ENCODE peak calls at places on chromosomes 2 and 18, in seven cellular contexts. Q, K, I, W, B, Y and P are unnamed samples.
A peak's percentile ranks its signal among the peaks of the same experiment; 100 is the strongest.

GRCh38 chr2:85132834-85133637 is at the start of gene TCF7L1:
- DNase-seq in Q (peak; percentile 55), K (peak; percentile 35), I (peak; percentile 93), W (peak; percentile 68), B (peak; percentile 88), Y (peak; percentile 95), P (peak; percentile 84)

GRCh38 chr2:240192661-240193060 is 52.2 kb upstream of the OTOS start:
- DNase-seq in Q (no peak), K (no peak), I (no peak), W (no peak), B (no peak), Y (no peak), P (no peak)

GRCh38 chr2:107809835-107810234 is 16.9 kb upstream of the RGPD4 start:
- DNase-seq in Q (no peak), K (no peak), I (peak; percentile 25), W (no peak), B (no peak), Y (no peak), P (no peak)

GRCh38 chr2:219219113-219219696 is 447 bp upstream of the ABCB6 start:
- DNase-seq in Q (no peak), K (no peak), I (no peak), W (no peak), B (no peak), Y (no peak), P (peak; percentile 30)

GRCh38 chr2:23925702-23926288 is 1.1 kb downstream of the ATAD2B start:
- DNase-seq in Q (peak; percentile 52), K (peak; percentile 44), I (peak; percentile 71), W (peak; percentile 41), B (peak; percentile 68), Y (peak; percentile 82), P (peak; percentile 70)

GRCh38 chr18:616380-616995 is 19.7 kb downstream of the CLUL1 start:
- DNase-seq in Q (no peak), K (peak; percentile 35), I (no peak), W (no peak), B (peak; percentile 58), Y (no peak), P (no peak)

GRCh38 chr2:186887107-186888090 is 38.4 kb upstream of the ZSWIM2 start:
- DNase-seq in Q (no peak), K (no peak), I (no peak), W (peak; percentile 41), B (no peak), Y (peak; percentile 87), P (peak; percentile 69)

GRCh38 chr2:33000986-33001385 is 54.2 kb downstream of the LTBP1 start:
- DNase-seq in Q (no peak), K (peak; percentile 51), I (no peak), W (no peak), B (peak; percentile 80), Y (no peak), P (no peak)

GRCh38 chr2:20143263-20143662 is 81.7 kb downstream of the SDC1 start:
- DNase-seq in Q (no peak), K (no peak), I (no peak), W (no peak), B (peak; percentile 81), Y (no peak), P (no peak)

GRCh38 chr2:150548527-150548926 is 61.1 kb upstream of the RND3 start:
- DNase-seq in Q (no peak), K (peak; percentile 25), I (no peak), W (no peak), B (peak; percentile 39), Y (no peak), P (peak; percentile 41)

GRCh38 chr2:17311771-17312511 is 206.3 kb downstream of the RAD51AP2 start:
- DNase-seq in Q (no peak), K (no peak), I (no peak), W (no peak), B (no peak), Y (no peak), P (no peak)

GRCh38 chr2:85063981-85064599 is 69.1 kb upstream of the TCF7L1 start:
- DNase-seq in Q (no peak), K (no peak), I (no peak), W (no peak), B (no peak), Y (no peak), P (no peak)

GRCh38 chr2:199410130-199410529 is 47.6 kb downstream of the SATB2 start:
- DNase-seq in Q (no peak), K (no peak), I (no peak), W (no peak), B (peak; percentile 36), Y (no peak), P (no peak)

GRCh38 chr2:199404841-199405240 is 52.9 kb downstream of the SATB2 start:
- DNase-seq in Q (no peak), K (no peak), I (no peak), W (no peak), B (peak; percentile 57), Y (no peak), P (no peak)

GRCh38 chr2:199409705-199410104 is 48.0 kb downstream of the SATB2 start:
- DNase-seq in Q (no peak), K (no peak), I (no peak), W (no peak), B (peak; percentile 11), Y (no peak), P (no peak)

GRCh38 chr2:199407421-199407820 is 50.3 kb downstream of the SATB2 start:
- DNase-seq in Q (no peak), K (no peak), I (no peak), W (no peak), B (no peak), Y (no peak), P (no peak)

DNA sequence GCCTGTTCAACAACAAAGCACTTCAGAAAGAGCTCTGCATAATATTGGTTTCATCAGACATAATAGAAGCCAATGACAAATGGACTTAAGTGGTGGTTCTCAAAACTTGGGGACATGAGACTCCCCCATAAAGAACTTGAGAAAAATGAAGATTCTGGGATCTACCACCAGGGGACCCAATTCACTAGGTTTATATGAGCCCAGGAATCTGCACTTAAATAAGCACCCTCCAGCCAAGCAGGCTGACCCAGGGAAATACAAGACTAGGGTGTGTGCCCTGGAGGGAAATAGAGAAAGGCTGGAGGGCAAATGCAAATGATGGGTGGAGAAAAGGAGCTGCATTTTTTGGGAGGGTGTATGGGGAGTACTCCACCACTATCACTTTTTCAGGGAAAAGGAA is 52.5 kb downstream of the SATB2 start:
- DNase-seq in Q (no peak), K (peak; percentile 29), I (no peak), W (no peak), B (peak; percentile 17), Y (no peak), P (no peak)
- TF ChIP-seq CTCF in Q (no peak), K (peak; percentile 37), I (no peak), W (no peak), B (peak; percentile 26), Y (no peak), P (no peak)

GRCh38 chr2:213279961-213280360 is 4.3 kb upstream of the SPAG16 start:
- DNase-seq in Q (no peak), K (no peak), I (no peak), W (peak; percentile 21), B (no peak), Y (no peak), P (no peak)

GRCh38 chr2:213285404-213285803 is 1.1 kb downstream of the SPAG16 start:
- DNase-seq in Q (no peak), K (no peak), I (no peak), W (no peak), B (no peak), Y (no peak), P (no peak)

GRCh38 chr2:213288913-213289700 is 4.8 kb downstream of the SPAG16 start:
- DNase-seq in Q (peak; percentile 40), K (no peak), I (no peak), W (no peak), B (peak; percentile 8), Y (no peak), P (no peak)

GRCh38 chr2:213281156-213281555 is 3.1 kb upstream of the SPAG16 start:
- DNase-seq in Q (no peak), K (no peak), I (no peak), W (no peak), B (peak; percentile 30), Y (no peak), P (no peak)

DNA sequence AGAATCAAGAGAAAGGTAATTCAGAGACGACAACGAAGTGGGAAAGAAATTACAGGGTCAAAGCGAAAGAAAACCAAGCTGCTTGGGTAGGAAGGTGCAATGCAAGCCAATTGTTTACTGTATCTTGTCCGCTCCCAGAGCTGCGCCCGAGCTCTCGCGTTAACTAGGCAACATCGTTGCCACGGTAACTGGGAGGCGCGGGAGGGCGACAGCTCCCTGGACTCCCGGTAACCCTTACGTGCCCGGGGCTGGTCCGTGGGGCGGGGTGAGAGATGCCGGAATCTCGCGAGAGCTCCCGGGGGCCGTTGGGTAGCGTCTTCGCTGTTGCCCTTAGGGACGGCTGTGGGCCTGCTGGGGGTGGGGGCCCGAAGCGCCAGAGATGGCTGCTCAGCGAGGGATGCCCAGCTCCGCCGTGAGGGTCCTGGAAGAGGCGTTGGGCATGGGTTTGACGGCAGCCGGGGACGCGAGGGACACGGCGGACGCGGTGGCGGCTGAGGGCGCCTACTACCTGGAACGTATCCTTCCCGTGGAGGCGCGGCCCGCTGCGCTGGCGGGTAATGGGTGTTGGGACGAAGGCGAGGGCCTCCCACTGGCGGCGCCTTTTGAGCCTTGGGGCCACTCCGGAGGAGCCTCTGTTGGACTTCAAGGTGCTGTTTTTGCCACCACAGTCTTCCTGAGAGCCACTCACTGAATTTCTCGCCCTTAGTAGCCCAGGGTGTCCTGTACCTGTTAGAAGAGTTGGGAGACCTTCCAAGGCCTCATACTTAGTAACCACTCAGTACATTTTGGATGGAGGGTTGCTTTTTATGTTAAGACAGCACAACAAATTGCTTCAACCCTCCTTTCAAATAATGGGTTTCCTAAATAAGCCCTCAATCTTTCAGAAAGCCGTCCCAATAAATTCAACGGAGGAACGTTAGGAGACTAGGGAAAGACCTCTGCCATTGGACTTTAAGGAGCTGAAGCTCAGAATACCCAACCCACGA is at the start of gene SPAG16:
- DNase-seq in Q (peak; percentile 93), K (peak; percentile 99), I (peak; percentile 96), W (peak; percentile 82), B (peak; percentile 97), Y (peak; percentile 98), P (peak; percentile 98)
- H3K27ac ChIP-seq in Q (peak within 1 kb of the TSS; percentile 93), K (peak within 1 kb of the TSS; percentile 68), I (peak within 1 kb of the TSS; percentile 44), W (peak within 1 kb of the TSS; percentile 67), B (peak within 1 kb of the TSS; percentile 77), Y (peak within 1 kb of the TSS; percentile 79), P (peak within 1 kb of the TSS; percentile 72)

GRCh38 chr2:46915811-46916630 is 415 bp upstream of the MCFD2 start:
- DNase-seq in Q (peak; percentile 95), K (peak; percentile 96), I (peak; percentile 99), W (peak; percentile 81), B (peak; percentile 91), Y (peak; percentile 97), P (peak; percentile 93)

GRCh38 chr2:46914578-46915230 is 902 bp downstream of the MCFD2 start:
- DNase-seq in Q (no peak), K (no peak), I (no peak), W (no peak), B (no peak), Y (no peak), P (no peak)

GRCh38 chr2:46909771-46910419 is 5.7 kb downstream of the MCFD2 start:
- DNase-seq in Q (peak; percentile 33), K (peak; percentile 52), I (peak; percentile 8), W (no peak), B (peak; percentile 88), Y (no peak), P (no peak)

GRCh38 chr2:46915281-46915810 is at the start of gene MCFD2:
- DNase-seq in Q (peak; percentile 41), K (no peak), I (peak; percentile 42), W (no peak), B (no peak), Y (peak; percentile 81), P (no peak)

GRCh38 chr2:46913471-46914381 is 1.9 kb downstream of the MCFD2 start:
- DNase-seq in Q (peak; percentile 38), K (peak; percentile 67), I (peak; percentile 25), W (no peak), B (peak; percentile 78), Y (peak; percentile 69), P (peak; percentile 61)
- TF ChIP-seq POLR2A in Q (no peak), K (no peak), I (no peak), W (no peak), B (peak; percentile 55), Y (no peak), P (no peak)

GRCh38 chr2:28413152-28413895 is 20.7 kb downstream of the FOSL2 start:
- DNase-seq in Q (no peak), K (no peak), I (no peak), W (no peak), B (peak; percentile 49), Y (peak; percentile 73), P (no peak)
- TF ChIP-seq CTCF in Q (peak; percentile 9), K (peak; percentile 51), I (no peak), W (no peak), B (no peak), Y (no peak), P (no peak)